ENCODE peak calls at places on chromosome 17, in seven cellular contexts. W is esophagus squamous epithelium, U is tibial artery, Y is upper lobe of right lung, Z is neuronal stem cell, K is H1, A is psoas muscle. T is an unnamed sample. For H3K4me1, the result is how much of the 10 kb centered on the place peaks cover.

GRCh38 chr17:81436294-81436849 is 41.1 kb downstream of the BAHCC1 start:
- DNase-seq in W (no peak), U (no peak), Y (no peak), Z (no peak), K (no peak), A (peak), T (no peak)

GRCh38 chr17:76054112-76054476 is 18.2 kb downstream of the SRP68 start:
- DNase-seq in W (no peak), U (no peak), Y (no peak), Z (no peak), K (no peak), A (no peak), T (no peak)

GRCh38 chr17:79009397-79010303 is at the start of gene CANT1:
- DNase-seq in W (no peak), U (peak), Y (peak), Z (peak), K (peak), A (peak), T (peak)

GRCh38 chr17:35460354-35460851 is 11.8 kb upstream of the SLFN13 start:
- DNase-seq in W (no peak), U (no peak), Y (peak), Z (peak), K (peak), A (peak), T (peak)

GRCh38 chr17:6666077-6666521 is 14.5 kb downstream of the C17orf100 start:
- DNase-seq in W (no peak), U (peak), Y (peak), Z (peak), K (peak), A (peak), T (peak)

GRCh38 chr17:29930399-29931010 is 477 bp upstream of the SSH2 start:
- DNase-seq in W (no peak), U (no peak), Y (no peak), Z (peak), K (peak), A (no peak), T (no peak)

GRCh38 chr17:71941920-71942319 is 178.9 kb upstream of the SOX9 start:
- DNase-seq in W (no peak), U (no peak), Y (no peak), Z (no peak), K (no peak), A (no peak), T (no peak)

GRCh38 chr17:44599298-44600175 is 42.3 kb downstream of the FZD2 start:
- DNase-seq in W (peak), U (peak), Y (no peak), Z (peak), K (no peak), A (peak), T (no peak)

GRCh38 chr17:43905985-43906852 is 1.1 kb downstream of the MPP2 start:
- DNase-seq in W (no peak), U (peak), Y (peak), Z (peak), K (peak), A (peak), T (no peak)

DNA sequence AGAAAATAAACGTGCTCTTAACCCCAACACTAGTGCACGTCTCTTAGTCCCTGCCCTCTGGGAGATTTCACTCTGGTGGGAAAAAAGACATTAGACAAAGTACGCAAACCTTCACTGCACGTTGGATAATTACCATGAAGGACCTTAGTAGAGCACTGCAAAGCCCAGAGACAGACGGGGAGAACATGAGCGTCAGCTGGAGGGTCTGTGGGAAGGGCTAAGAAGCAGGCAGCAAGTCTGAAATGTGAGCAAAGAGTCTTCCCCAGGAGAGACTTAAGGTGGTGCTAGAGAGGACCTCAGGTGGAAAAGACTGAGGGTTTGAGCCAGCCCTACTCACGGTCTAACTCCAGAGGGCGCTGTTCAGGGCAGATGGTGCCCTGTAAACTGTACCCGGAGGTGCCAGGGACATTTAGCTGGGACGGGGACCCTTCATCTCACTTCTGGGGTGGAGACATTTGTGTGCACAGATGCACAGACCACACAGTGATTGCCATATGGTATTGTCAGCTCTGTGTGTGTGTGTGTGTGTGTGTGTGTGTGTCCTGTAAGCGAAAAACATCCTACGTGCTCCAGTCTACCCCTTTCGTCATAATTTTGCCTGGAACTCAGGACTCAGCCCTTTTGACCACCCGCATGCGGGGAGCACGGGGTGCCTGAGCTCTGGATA is 9.9 kb upstream of the STAC2 start:
- DNase-seq in W (no peak), U (peak), Y (peak), Z (peak), K (peak), A (no peak), T (peak)
- H3K4me1 ChIP-seq in W (under half), U (under half), Y (under half), Z (under half), K (under half), A (under half), T (under half)

DNA sequence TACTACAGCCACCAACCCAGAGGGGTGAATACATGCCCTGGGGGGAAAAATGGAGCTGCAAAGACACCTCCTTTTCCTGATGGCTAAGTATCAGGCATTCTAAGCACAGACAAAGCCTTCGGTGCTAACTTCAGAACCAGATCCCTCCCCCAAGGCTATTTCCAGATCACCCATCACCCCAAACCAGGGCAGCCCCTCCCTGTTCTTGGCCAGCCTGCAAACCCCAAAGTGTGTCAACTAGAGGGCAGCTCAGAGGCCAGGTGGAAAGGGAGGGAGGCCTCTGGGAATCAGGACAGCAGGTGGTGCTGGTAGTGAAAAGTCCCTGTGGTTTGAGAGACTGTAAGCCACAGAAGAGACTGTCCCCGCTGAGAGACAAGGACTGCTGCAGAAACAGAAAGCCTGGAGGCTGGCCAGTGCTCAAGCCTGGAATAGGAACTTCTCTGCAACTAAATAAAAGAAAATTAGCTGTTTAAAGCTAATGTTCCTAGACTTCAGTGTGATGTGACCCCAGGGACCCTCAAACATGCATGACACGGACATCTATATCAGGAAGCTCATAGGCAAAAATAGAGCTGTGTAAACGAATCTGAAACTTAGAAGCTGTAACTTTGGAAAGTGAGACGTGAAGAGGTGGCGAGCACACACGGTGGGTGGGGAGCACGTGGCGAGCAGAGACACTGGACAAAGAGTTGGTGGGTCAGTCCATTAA is 9.1 kb downstream of the TUBG1 start:
- DNase-seq in W (no peak), U (peak), Y (no peak), Z (no peak), K (peak), A (peak), T (peak)
- H3K4me3 ChIP-seq in W (no peak), U (no peak), Y (no peak), Z (no peak), K (no peak), A (peak), T (no peak)

DNA sequence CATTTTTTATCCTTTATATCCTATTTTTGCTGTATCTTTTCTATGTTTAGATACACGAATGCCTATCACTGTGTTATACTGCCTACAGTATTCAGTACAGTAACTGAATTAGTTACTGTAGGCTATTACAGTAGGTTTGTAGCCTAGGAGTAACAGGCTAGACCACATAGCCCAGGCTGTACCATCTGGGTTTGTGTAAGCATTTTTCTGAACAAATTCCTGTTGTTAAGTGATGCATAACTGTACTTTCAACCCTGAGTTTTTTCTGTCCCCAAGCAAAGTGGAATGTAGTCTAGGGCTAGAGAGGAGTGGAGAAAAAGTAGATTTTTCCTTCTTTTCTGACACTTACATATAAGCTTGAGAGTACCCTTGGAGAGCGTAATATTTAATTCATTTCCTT is 282.1 kb downstream of the HS3ST3B1 start:
- DNase-seq in W (no peak), U (no peak), Y (no peak), Z (no peak), K (no peak), A (no peak), T (no peak)
- H3K27ac ChIP-seq in W (no peak), U (no peak), Y (no peak), Z (no peak), K (no peak), A (no peak), T (no peak)

GRCh38 chr17:56881685-56882295 is 32.1 kb downstream of the TRIM25 start:
- DNase-seq in W (no peak), U (no peak), Y (no peak), Z (no peak), K (peak), A (no peak), T (no peak)
- H3K4me1 ChIP-seq in W (under half), U (under half), Y (under half), Z (under half), K (under half), A (under half), T (under half)

GRCh38 chr17:42759982-42760651 is 910 bp upstream of the RAMP2 start:
- DNase-seq in W (no peak), U (no peak), Y (no peak), Z (no peak), K (no peak), A (no peak), T (no peak)
- H3K4me3 ChIP-seq in W (peak), U (no peak), Y (peak), Z (no peak), K (peak), A (peak), T (peak)

DNA sequence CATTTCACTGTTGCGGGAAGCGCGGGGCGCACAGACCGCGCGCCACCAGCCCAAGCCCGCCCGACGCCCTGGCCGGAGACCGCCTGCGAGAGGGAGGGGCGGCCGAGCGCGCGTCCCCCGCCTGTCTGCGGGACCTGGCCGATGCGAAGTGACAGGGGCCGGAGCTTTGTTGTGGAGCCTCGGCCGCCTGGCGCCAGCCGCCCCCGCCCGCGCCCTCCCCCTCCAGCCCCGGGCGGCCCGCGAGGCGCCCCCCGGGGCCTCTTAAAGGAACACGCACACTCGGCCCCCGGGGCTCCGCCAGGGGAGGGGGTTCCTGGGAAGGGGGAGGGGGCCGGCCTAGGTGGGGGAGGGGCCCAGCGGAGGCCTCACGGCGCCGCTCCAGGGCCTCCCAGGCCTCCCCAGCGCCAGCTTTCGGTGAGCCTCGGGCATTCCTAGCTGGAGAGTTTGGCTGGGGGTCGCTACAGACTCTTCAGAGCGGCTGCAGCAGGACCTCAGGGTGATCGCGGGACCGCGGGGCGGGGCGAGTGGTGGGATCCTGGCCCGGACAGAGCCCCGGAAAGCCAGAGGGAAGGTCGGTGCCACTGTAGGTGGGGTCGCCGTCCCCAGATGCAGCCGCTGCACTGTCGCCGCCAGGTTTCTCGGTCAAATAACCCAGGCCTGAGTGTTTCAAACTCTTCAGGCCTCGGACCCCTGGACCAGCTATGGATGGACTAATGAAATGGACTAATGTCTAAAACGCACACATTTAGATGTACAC is 2.4 kb upstream of the TBX2 start:
- DNase-seq in W (no peak), U (peak), Y (peak), Z (no peak), K (peak), A (no peak), T (no peak)
- H3K27ac ChIP-seq in W (peak), U (peak), Y (peak), Z (no peak), K (no peak), A (peak), T (no peak)

GRCh38 chr17:82683534-82683933 is 15.0 kb downstream of the RAB40B start:
- DNase-seq in W (no peak), U (no peak), Y (no peak), Z (no peak), K (no peak), A (no peak), T (no peak)
- H3K4me1 ChIP-seq in W (under half), U (under half), Y (under half), Z (under half), K (under half), A (under half), T (under half)

GRCh38 chr17:980406-981291 is 1.1 kb upstream of the NXN start:
- DNase-seq in W (peak), U (peak), Y (peak), Z (peak), K (no peak), A (peak), T (no peak)
- H3K4me3 ChIP-seq in W (peak), U (peak), Y (peak), Z (peak), K (peak), A (peak), T (peak)

T was measured in iPS DF 6.9.